ENCODE peak calls at places on chromosomes 7 and 10, in seven cellular contexts. One of them, this sample, is unnamed.

GRCh38 chr7:106178593-106179134 is 66.6 kb upstream of the SYPL1 start:
- DNase-seq in NCI-H1417 treated with DMSO at 0.1 percent for 48 hours: peak
- DNase-seq in effector memory CD4-positive, alpha-beta T cell: no peak
- DNase-seq in neuronal stem cell: no peak
- DNase-seq in glomerular endothelial cell: no peak
- DNase-seq in upper lobe of right lung: no peak
- DNase-seq in stimulated activated CD8-positive, alpha-beta memory T cell treated with anti-CD3 and anti-CD28 coated beads, Interleukin-15, amount 100 ng/mL, for 24 hours: no peak
- DNase-seq in this sample: no peak

GRCh38 chr7:38506004-38506403 is 125.2 kb downstream of the AMPH start:
- DNase-seq in effector memory CD4-positive, alpha-beta T cell: no peak
- DNase-seq in neuronal stem cell: no peak
- DNase-seq in glomerular endothelial cell: no peak
- DNase-seq in upper lobe of right lung: no peak
- DNase-seq in NCI-H1417 treated with DMSO at 0.1 percent for 48 hours: no peak
- DNase-seq in stimulated activated CD8-positive, alpha-beta memory T cell treated with anti-CD3 and anti-CD28 coated beads, Interleukin-15, amount 100 ng/mL, for 24 hours: no peak
- DNase-seq in this sample: no peak

GRCh38 chr10:21528452-21529235 is 3.2 kb upstream of the SKIDA1 start:
- DNase-seq in effector memory CD4-positive, alpha-beta T cell: no peak
- DNase-seq in upper lobe of right lung: no peak
- DNase-seq in NCI-H1417 treated with DMSO at 0.1 percent for 48 hours: no peak
- DNase-seq in neuronal stem cell: no peak
- DNase-seq in stimulated activated CD8-positive, alpha-beta memory T cell treated with anti-CD3 and anti-CD28 coated beads, Interleukin-15, amount 100 ng/mL, for 24 hours: no peak
- DNase-seq in glomerular endothelial cell: no peak
- DNase-seq in this sample: no peak

GRCh38 chr10:29685506-29685905 is 50.7 kb upstream of the SVIL start:
- DNase-seq in neuronal stem cell: no peak
- DNase-seq in effector memory CD4-positive, alpha-beta T cell: no peak
- DNase-seq in stimulated activated CD8-positive, alpha-beta memory T cell treated with anti-CD3 and anti-CD28 coated beads, Interleukin-15, amount 100 ng/mL, for 24 hours: no peak
- DNase-seq in glomerular endothelial cell: no peak
- DNase-seq in upper lobe of right lung: no peak
- DNase-seq in NCI-H1417 treated with DMSO at 0.1 percent for 48 hours: no peak
- DNase-seq in this sample: no peak

GRCh38 chr10:125868372-125868975 is 12.6 kb downstream of the DHX32 start:
- DNase-seq in NCI-H1417 treated with DMSO at 0.1 percent for 48 hours: no peak
- DNase-seq in stimulated activated CD8-positive, alpha-beta memory T cell treated with anti-CD3 and anti-CD28 coated beads, Interleukin-15, amount 100 ng/mL, for 24 hours: no peak
- DNase-seq in upper lobe of right lung: no peak
- DNase-seq in neuronal stem cell: no peak
- DNase-seq in effector memory CD4-positive, alpha-beta T cell: no peak
- DNase-seq in glomerular endothelial cell: peak
- DNase-seq in this sample: peak

GRCh38 chr7:3482147-3482921 is 181.3 kb downstream of the SDK1 start:
- DNase-seq in effector memory CD4-positive, alpha-beta T cell: no peak
- DNase-seq in stimulated activated CD8-positive, alpha-beta memory T cell treated with anti-CD3 and anti-CD28 coated beads, Interleukin-15, amount 100 ng/mL, for 24 hours: no peak
- DNase-seq in upper lobe of right lung: no peak
- DNase-seq in neuronal stem cell: peak
- DNase-seq in NCI-H1417 treated with DMSO at 0.1 percent for 48 hours: no peak
- DNase-seq in glomerular endothelial cell: peak
- DNase-seq in this sample: peak

GRCh38 chr7:122166708-122167107 is 22.7 kb upstream of the AASS start:
- DNase-seq in neuronal stem cell: no peak
- DNase-seq in stimulated activated CD8-positive, alpha-beta memory T cell treated with anti-CD3 and anti-CD28 coated beads, Interleukin-15, amount 100 ng/mL, for 24 hours: no peak
- DNase-seq in effector memory CD4-positive, alpha-beta T cell: no peak
- DNase-seq in upper lobe of right lung: no peak
- DNase-seq in glomerular endothelial cell: no peak
- DNase-seq in NCI-H1417 treated with DMSO at 0.1 percent for 48 hours: no peak
- DNase-seq in this sample: no peak

GRCh38 chr10:75013007-75013406 is 98.4 kb upstream of the SAMD8 start:
- DNase-seq in glomerular endothelial cell: no peak
- DNase-seq in neuronal stem cell: no peak
- DNase-seq in stimulated activated CD8-positive, alpha-beta memory T cell treated with anti-CD3 and anti-CD28 coated beads, Interleukin-15, amount 100 ng/mL, for 24 hours: no peak
- DNase-seq in effector memory CD4-positive, alpha-beta T cell: no peak
- DNase-seq in upper lobe of right lung: no peak
- DNase-seq in NCI-H1417 treated with DMSO at 0.1 percent for 48 hours: no peak
- DNase-seq in this sample: no peak

GRCh38 chr10:6537704-6538103 is 42.4 kb downstream of the PRKCQ start:
- DNase-seq in glomerular endothelial cell: no peak
- DNase-seq in effector memory CD4-positive, alpha-beta T cell: no peak
- DNase-seq in upper lobe of right lung: peak
- DNase-seq in neuronal stem cell: no peak
- DNase-seq in stimulated activated CD8-positive, alpha-beta memory T cell treated with anti-CD3 and anti-CD28 coated beads, Interleukin-15, amount 100 ng/mL, for 24 hours: no peak
- DNase-seq in NCI-H1417 treated with DMSO at 0.1 percent for 48 hours: no peak
- DNase-seq in this sample: no peak

GRCh38 chr7:92415225-92415624 is 32.1 kb upstream of the GATAD1 start:
- DNase-seq in upper lobe of right lung: no peak
- DNase-seq in effector memory CD4-positive, alpha-beta T cell: no peak
- DNase-seq in NCI-H1417 treated with DMSO at 0.1 percent for 48 hours: no peak
- DNase-seq in glomerular endothelial cell: no peak
- DNase-seq in neuronal stem cell: no peak
- DNase-seq in stimulated activated CD8-positive, alpha-beta memory T cell treated with anti-CD3 and anti-CD28 coated beads, Interleukin-15, amount 100 ng/mL, for 24 hours: no peak
- DNase-seq in this sample: no peak

GRCh38 chr10:55146032-55146431 is 345.0 kb upstream of the PCDH15 start:
- DNase-seq in upper lobe of right lung: no peak
- DNase-seq in neuronal stem cell: no peak
- DNase-seq in stimulated activated CD8-positive, alpha-beta memory T cell treated with anti-CD3 and anti-CD28 coated beads, Interleukin-15, amount 100 ng/mL, for 24 hours: no peak
- DNase-seq in NCI-H1417 treated with DMSO at 0.1 percent for 48 hours: no peak
- DNase-seq in glomerular endothelial cell: no peak
- DNase-seq in effector memory CD4-positive, alpha-beta T cell: no peak
- DNase-seq in this sample: no peak

GRCh38 chr7:142933092-142933475 is 462 bp downstream of the TRPV5 start:
- DNase-seq in stimulated activated CD8-positive, alpha-beta memory T cell treated with anti-CD3 and anti-CD28 coated beads, Interleukin-15, amount 100 ng/mL, for 24 hours: no peak
- DNase-seq in effector memory CD4-positive, alpha-beta T cell: no peak
- DNase-seq in glomerular endothelial cell: no peak
- DNase-seq in neuronal stem cell: no peak
- DNase-seq in upper lobe of right lung: no peak
- DNase-seq in NCI-H1417 treated with DMSO at 0.1 percent for 48 hours: no peak
- DNase-seq in this sample: no peak

GRCh38 chr10:30732671-30733070 is 103.1 kb upstream of the LYZL2 start:
- DNase-seq in glomerular endothelial cell: no peak
- DNase-seq in NCI-H1417 treated with DMSO at 0.1 percent for 48 hours: no peak
- DNase-seq in neuronal stem cell: no peak
- DNase-seq in stimulated activated CD8-positive, alpha-beta memory T cell treated with anti-CD3 and anti-CD28 coated beads, Interleukin-15, amount 100 ng/mL, for 24 hours: no peak
- DNase-seq in effector memory CD4-positive, alpha-beta T cell: no peak
- DNase-seq in upper lobe of right lung: no peak
- DNase-seq in this sample: no peak

GRCh38 chr10:72354356-72355213 is at the start of gene DNAJB12:
- DNase-seq in glomerular endothelial cell: peak
- DNase-seq in stimulated activated CD8-positive, alpha-beta memory T cell treated with anti-CD3 and anti-CD28 coated beads, Interleukin-15, amount 100 ng/mL, for 24 hours: peak
- DNase-seq in effector memory CD4-positive, alpha-beta T cell: peak
- DNase-seq in NCI-H1417 treated with DMSO at 0.1 percent for 48 hours: peak
- DNase-seq in upper lobe of right lung: peak
- DNase-seq in neuronal stem cell: peak
- DNase-seq in this sample: peak

GRCh38 chr10:118955531-118956252 is 73.8 kb upstream of the NANOS1 start:
- DNase-seq in upper lobe of right lung: no peak
- DNase-seq in NCI-H1417 treated with DMSO at 0.1 percent for 48 hours: no peak
- DNase-seq in stimulated activated CD8-positive, alpha-beta memory T cell treated with anti-CD3 and anti-CD28 coated beads, Interleukin-15, amount 100 ng/mL, for 24 hours: no peak
- DNase-seq in effector memory CD4-positive, alpha-beta T cell: no peak
- DNase-seq in neuronal stem cell: no peak
- DNase-seq in glomerular endothelial cell: no peak
- DNase-seq in this sample: no peak

GRCh38 chr10:86888585-86889381 is 68.6 kb downstream of the MMRN2 start:
- DNase-seq in glomerular endothelial cell: peak
- DNase-seq in stimulated activated CD8-positive, alpha-beta memory T cell treated with anti-CD3 and anti-CD28 coated beads, Interleukin-15, amount 100 ng/mL, for 24 hours: no peak
- DNase-seq in effector memory CD4-positive, alpha-beta T cell: no peak
- DNase-seq in NCI-H1417 treated with DMSO at 0.1 percent for 48 hours: no peak
- DNase-seq in upper lobe of right lung: no peak
- DNase-seq in neuronal stem cell: no peak
- DNase-seq in this sample: no peak

GRCh38 chr7:126450269-126450671 is 802.5 kb downstream of the GRM8 start:
- DNase-seq in neuronal stem cell: no peak
- DNase-seq in stimulated activated CD8-positive, alpha-beta memory T cell treated with anti-CD3 and anti-CD28 coated beads, Interleukin-15, amount 100 ng/mL, for 24 hours: no peak
- DNase-seq in NCI-H1417 treated with DMSO at 0.1 percent for 48 hours: no peak
- DNase-seq in upper lobe of right lung: no peak
- DNase-seq in effector memory CD4-positive, alpha-beta T cell: no peak
- DNase-seq in glomerular endothelial cell: no peak
- DNase-seq in this sample: no peak

GRCh38 chr10:61869772-61870520 is 31.6 kb upstream of the ARID5B start:
- DNase-seq in stimulated activated CD8-positive, alpha-beta memory T cell treated with anti-CD3 and anti-CD28 coated beads, Interleukin-15, amount 100 ng/mL, for 24 hours: no peak
- DNase-seq in effector memory CD4-positive, alpha-beta T cell: no peak
- DNase-seq in NCI-H1417 treated with DMSO at 0.1 percent for 48 hours: no peak
- DNase-seq in neuronal stem cell: no peak
- DNase-seq in upper lobe of right lung: no peak
- DNase-seq in glomerular endothelial cell: peak
- DNase-seq in this sample: no peak

GRCh38 chr10:32943854-32944661 is 14.0 kb downstream of the ITGB1 start:
- DNase-seq in glomerular endothelial cell: no peak
- DNase-seq in NCI-H1417 treated with DMSO at 0.1 percent for 48 hours: no peak
- DNase-seq in stimulated activated CD8-positive, alpha-beta memory T cell treated with anti-CD3 and anti-CD28 coated beads, Interleukin-15, amount 100 ng/mL, for 24 hours: no peak
- DNase-seq in effector memory CD4-positive, alpha-beta T cell: no peak
- DNase-seq in upper lobe of right lung: peak
- DNase-seq in neuronal stem cell: no peak
- DNase-seq in this sample: no peak

GRCh38 chr10:47195274-47195885 is 104.6 kb upstream of the GDF10 start:
- DNase-seq in glomerular endothelial cell: no peak
- DNase-seq in NCI-H1417 treated with DMSO at 0.1 percent for 48 hours: no peak
- DNase-seq in stimulated activated CD8-positive, alpha-beta memory T cell treated with anti-CD3 and anti-CD28 coated beads, Interleukin-15, amount 100 ng/mL, for 24 hours: no peak
- DNase-seq in effector memory CD4-positive, alpha-beta T cell: no peak
- DNase-seq in upper lobe of right lung: no peak
- DNase-seq in neuronal stem cell: no peak
- DNase-seq in this sample: no peak

GRCh38 chr10:23742368-23742767 is 303.5 kb downstream of the OTUD1 start:
- DNase-seq in upper lobe of right lung: no peak
- DNase-seq in neuronal stem cell: no peak
- DNase-seq in NCI-H1417 treated with DMSO at 0.1 percent for 48 hours: no peak
- DNase-seq in stimulated activated CD8-positive, alpha-beta memory T cell treated with anti-CD3 and anti-CD28 coated beads, Interleukin-15, amount 100 ng/mL, for 24 hours: no peak
- DNase-seq in glomerular endothelial cell: no peak
- DNase-seq in effector memory CD4-positive, alpha-beta T cell: no peak
- DNase-seq in this sample: no peak

GRCh38 chr10:128064615-128065580 is 61.3 kb downstream of the MKI67 start:
- DNase-seq in effector memory CD4-positive, alpha-beta T cell: peak
- DNase-seq in upper lobe of right lung: peak
- DNase-seq in neuronal stem cell: no peak
- DNase-seq in glomerular endothelial cell: no peak
- DNase-seq in stimulated activated CD8-positive, alpha-beta memory T cell treated with anti-CD3 and anti-CD28 coated beads, Interleukin-15, amount 100 ng/mL, for 24 hours: no peak
- DNase-seq in NCI-H1417 treated with DMSO at 0.1 percent for 48 hours: no peak
- DNase-seq in this sample: no peak

GRCh38 chr10:71700735-71701368 is 18.7 kb downstream of the C10orf105 start:
- DNase-seq in upper lobe of right lung: no peak
- DNase-seq in stimulated activated CD8-positive, alpha-beta memory T cell treated with anti-CD3 and anti-CD28 coated beads, Interleukin-15, amount 100 ng/mL, for 24 hours: no peak
- DNase-seq in neuronal stem cell: no peak
- DNase-seq in NCI-H1417 treated with DMSO at 0.1 percent for 48 hours: no peak
- DNase-seq in glomerular endothelial cell: no peak
- DNase-seq in effector memory CD4-positive, alpha-beta T cell: no peak
- DNase-seq in this sample: no peak

GRCh38 chr7:93145324-93145723 is 2.9 kb downstream of the SAMD9L start:
- DNase-seq in neuronal stem cell: no peak
- DNase-seq in upper lobe of right lung: no peak
- DNase-seq in NCI-H1417 treated with DMSO at 0.1 percent for 48 hours: no peak
- DNase-seq in glomerular endothelial cell: no peak
- DNase-seq in effector memory CD4-positive, alpha-beta T cell: no peak
- DNase-seq in stimulated activated CD8-positive, alpha-beta memory T cell treated with anti-CD3 and anti-CD28 coated beads, Interleukin-15, amount 100 ng/mL, for 24 hours: no peak
- DNase-seq in this sample: no peak

GRCh38 chr7:142385528-142386340 is 127.9 kb upstream of the PRSS58 start:
- DNase-seq in upper lobe of right lung: no peak
- DNase-seq in glomerular endothelial cell: peak
- DNase-seq in stimulated activated CD8-positive, alpha-beta memory T cell treated with anti-CD3 and anti-CD28 coated beads, Interleukin-15, amount 100 ng/mL, for 24 hours: no peak
- DNase-seq in neuronal stem cell: peak
- DNase-seq in NCI-H1417 treated with DMSO at 0.1 percent for 48 hours: peak
- DNase-seq in effector memory CD4-positive, alpha-beta T cell: no peak
- DNase-seq in this sample: peak

GRCh38 chr7:78472519-78472918 is 673.9 kb downstream of the PHTF2 start:
- DNase-seq in glomerular endothelial cell: no peak
- DNase-seq in stimulated activated CD8-positive, alpha-beta memory T cell treated with anti-CD3 and anti-CD28 coated beads, Interleukin-15, amount 100 ng/mL, for 24 hours: no peak
- DNase-seq in NCI-H1417 treated with DMSO at 0.1 percent for 48 hours: no peak
- DNase-seq in neuronal stem cell: no peak
- DNase-seq in upper lobe of right lung: no peak
- DNase-seq in effector memory CD4-positive, alpha-beta T cell: no peak
- DNase-seq in this sample: no peak

GRCh38 chr10:627032-627992 is 62.2 kb downstream of the DIP2C start:
- DNase-seq in NCI-H1417 treated with DMSO at 0.1 percent for 48 hours: no peak
- DNase-seq in glomerular endothelial cell: no peak
- DNase-seq in effector memory CD4-positive, alpha-beta T cell: no peak
- DNase-seq in neuronal stem cell: no peak
- DNase-seq in upper lobe of right lung: peak
- DNase-seq in stimulated activated CD8-positive, alpha-beta memory T cell treated with anti-CD3 and anti-CD28 coated beads, Interleukin-15, amount 100 ng/mL, for 24 hours: no peak
- DNase-seq in this sample: no peak

GRCh38 chr10:70699659-70700174 is 27.4 kb downstream of the ADAMTS14 start:
- DNase-seq in glomerular endothelial cell: no peak
- DNase-seq in effector memory CD4-positive, alpha-beta T cell: no peak
- DNase-seq in NCI-H1417 treated with DMSO at 0.1 percent for 48 hours: no peak
- DNase-seq in neuronal stem cell: no peak
- DNase-seq in upper lobe of right lung: no peak
- DNase-seq in stimulated activated CD8-positive, alpha-beta memory T cell treated with anti-CD3 and anti-CD28 coated beads, Interleukin-15, amount 100 ng/mL, for 24 hours: no peak
- DNase-seq in this sample: no peak

GRCh38 chr10:116836902-116837513 is 12.3 kb upstream of the ENO4 start:
- DNase-seq in neuronal stem cell: no peak
- DNase-seq in stimulated activated CD8-positive, alpha-beta memory T cell treated with anti-CD3 and anti-CD28 coated beads, Interleukin-15, amount 100 ng/mL, for 24 hours: no peak
- DNase-seq in glomerular endothelial cell: no peak
- DNase-seq in upper lobe of right lung: no peak
- DNase-seq in NCI-H1417 treated with DMSO at 0.1 percent for 48 hours: peak
- DNase-seq in effector memory CD4-positive, alpha-beta T cell: no peak
- DNase-seq in this sample: no peak

GRCh38 chr7:142797342-142797798 is 26.6 kb downstream of the PRSS2 start:
- DNase-seq in upper lobe of right lung: no peak
- DNase-seq in neuronal stem cell: no peak
- DNase-seq in glomerular endothelial cell: no peak
- DNase-seq in stimulated activated CD8-positive, alpha-beta memory T cell treated with anti-CD3 and anti-CD28 coated beads, Interleukin-15, amount 100 ng/mL, for 24 hours: no peak
- DNase-seq in effector memory CD4-positive, alpha-beta T cell: no peak
- DNase-seq in NCI-H1417 treated with DMSO at 0.1 percent for 48 hours: no peak
- DNase-seq in this sample: no peak

GRCh38 chr10:48606530-48607355 is 1.9 kb upstream of the ARHGAP22 start:
- DNase-seq in effector memory CD4-positive, alpha-beta T cell: no peak
- DNase-seq in stimulated activated CD8-positive, alpha-beta memory T cell treated with anti-CD3 and anti-CD28 coated beads, Interleukin-15, amount 100 ng/mL, for 24 hours: no peak
- DNase-seq in neuronal stem cell: no peak
- DNase-seq in NCI-H1417 treated with DMSO at 0.1 percent for 48 hours: no peak
- DNase-seq in glomerular endothelial cell: peak
- DNase-seq in upper lobe of right lung: no peak
- DNase-seq in this sample: no peak